ENCODE peak calls at places on chromosome 12, in five cellular contexts. One of them, this sample, is unnamed.

GRCh38 chr12:14557966-14558365 is 9.7 kb downstream of the PLBD1 start:
- DNase-seq in GM12865: no peak
- DNase-seq in renal cortical epithelial cell: no peak
- DNase-seq in right lobe of liver: no peak
- DNase-seq in Caki2: no peak
- DNase-seq in this sample: no peak

GRCh38 chr12:109817627-109818231 is 15.5 kb downstream of the TRPV4 start:
- DNase-seq in renal cortical epithelial cell: no peak
- DNase-seq in GM12865: no peak
- DNase-seq in right lobe of liver: no peak
- DNase-seq in Caki2: no peak
- DNase-seq in this sample: no peak

GRCh38 chr12:68609955-68610434 is 704 bp upstream of the RAP1B start:
- DNase-seq in GM12865: peak; percentile 55
- DNase-seq in Caki2: no peak
- DNase-seq in right lobe of liver: no peak
- DNase-seq in renal cortical epithelial cell: peak; percentile 31
- DNase-seq in this sample: no peak

GRCh38 chr12:113555226-113555625 is 83.6 kb upstream of the LHX5 start:
- DNase-seq in GM12865: no peak
- DNase-seq in Caki2: no peak
- DNase-seq in right lobe of liver: no peak
- DNase-seq in renal cortical epithelial cell: no peak
- DNase-seq in this sample: no peak

GRCh38 chr12:6292606-6293005 is 17.9 kb upstream of the PLEKHG6 start:
- DNase-seq in Caki2: no peak
- DNase-seq in right lobe of liver: no peak
- DNase-seq in renal cortical epithelial cell: peak; percentile 89
- DNase-seq in GM12865: no peak
- DNase-seq in this sample: no peak

GRCh38 chr12:80936642-80937390 is 918 bp downstream of the LIN7A start:
- DNase-seq in right lobe of liver: peak; percentile 88
- DNase-seq in GM12865: peak; percentile 27
- DNase-seq in Caki2: peak; percentile 87
- DNase-seq in renal cortical epithelial cell: peak; percentile 19
- DNase-seq in this sample: no peak

GRCh38 chr12:133026996-133027395 is 10.3 kb upstream of the ZNF84 start:
- DNase-seq in GM12865: no peak
- DNase-seq in renal cortical epithelial cell: no peak
- DNase-seq in right lobe of liver: no peak
- DNase-seq in Caki2: no peak
- DNase-seq in this sample: no peak

GRCh38 chr12:107448198-107448597 is 237.4 kb upstream of the PWP1 start:
- DNase-seq in Caki2: no peak
- DNase-seq in right lobe of liver: no peak
- DNase-seq in renal cortical epithelial cell: no peak
- DNase-seq in GM12865: peak; percentile 18
- DNase-seq in this sample: no peak

GRCh38 chr12:116483959-116484699 is 75.1 kb upstream of the MAP1LC3B2 start:
- DNase-seq in Caki2: no peak
- DNase-seq in right lobe of liver: no peak
- DNase-seq in GM12865: no peak
- DNase-seq in renal cortical epithelial cell: no peak
- DNase-seq in this sample: no peak

GRCh38 chr12:89733579-89734201 is 25.1 kb upstream of the ATP2B1 start:
- DNase-seq in GM12865: no peak
- DNase-seq in renal cortical epithelial cell: peak; percentile 89
- DNase-seq in right lobe of liver: no peak
- DNase-seq in Caki2: no peak
- DNase-seq in this sample: no peak

GRCh38 chr12:52801773-52802172 is 5.9 kb upstream of the KRT3 start:
- DNase-seq in renal cortical epithelial cell: no peak
- DNase-seq in GM12865: no peak
- DNase-seq in Caki2: no peak
- DNase-seq in right lobe of liver: no peak
- DNase-seq in this sample: no peak

GRCh38 chr12:102426599-102427541 is 53.5 kb downstream of the IGF1 start:
- DNase-seq in right lobe of liver: no peak
- DNase-seq in Caki2: no peak
- DNase-seq in renal cortical epithelial cell: no peak
- DNase-seq in GM12865: no peak
- DNase-seq in this sample: no peak

GRCh38 chr12:84696281-84696680 is 216.3 kb downstream of the SLC6A15 start:
- DNase-seq in GM12865: no peak
- DNase-seq in right lobe of liver: no peak
- DNase-seq in Caki2: no peak
- DNase-seq in renal cortical epithelial cell: no peak
- DNase-seq in this sample: no peak

GRCh38 chr12:1503281-1503711 is 91.1 kb downstream of the FBXL14 start:
- DNase-seq in GM12865: no peak
- DNase-seq in right lobe of liver: no peak
- DNase-seq in Caki2: no peak
- DNase-seq in renal cortical epithelial cell: no peak
- DNase-seq in this sample: no peak

GRCh38 chr12:111068281-111068680 is 147.9 kb upstream of the MYL2 start:
- DNase-seq in Caki2: no peak
- DNase-seq in renal cortical epithelial cell: no peak
- DNase-seq in right lobe of liver: no peak
- DNase-seq in GM12865: no peak
- DNase-seq in this sample: no peak

GRCh38 chr12:6273931-6274687 is 36.4 kb upstream of the PLEKHG6 start:
- DNase-seq in Caki2: no peak
- DNase-seq in renal cortical epithelial cell: peak; percentile 43
- DNase-seq in right lobe of liver: no peak
- DNase-seq in GM12865: no peak
- DNase-seq in this sample: no peak

GRCh38 chr12:5963515-5963914 is 18.5 kb upstream of the ANO2 start:
- DNase-seq in GM12865: no peak
- DNase-seq in Caki2: no peak
- DNase-seq in renal cortical epithelial cell: no peak
- DNase-seq in right lobe of liver: no peak
- DNase-seq in this sample: no peak

GRCh38 chr12:52865090-52865944 is 16.5 kb upstream of the KRT78 start:
- DNase-seq in Caki2: peak; percentile 80
- DNase-seq in GM12865: peak; percentile 27
- DNase-seq in right lobe of liver: peak; percentile 74
- DNase-seq in renal cortical epithelial cell: peak; percentile 66
- DNase-seq in this sample: peak; percentile 62